ENCODE peak calls at places on chromosome 11, in eight cellular contexts. One of them, this sample, is unnamed.

GRCh38 chr11:102727890-102728289 is 3.1 kb upstream of the MMP8 start:
- DNase-seq in lung: no peak
- DNase-seq in OCI-M1: no peak
- DNase-seq in globus pallidus: no peak
- DNase-seq in IMR-90: peak; percentile 96
- DNase-seq in activated T-helper 2 cell treated with anti-CD3 and anti-CD28 coated beads, Interferon-gamma antibody, Interleukin-2, Interleukin-4, amounts not matched to agents 10 μg/mL and 5 μg/mL and 100 μg/mL, durations not matched to agents 14 hours and 24 hours and 36 hours: no peak
- DNase-seq in hippocampal formation: no peak
- DNase-seq in nucleus accumbens: no peak
- DNase-seq in this sample: no peak

GRCh38 chr11:66951927-66952337 is 6.3 kb downstream of the PC start:
- DNase-seq in lung: no peak
- DNase-seq in OCI-M1: no peak
- DNase-seq in globus pallidus: no peak
- DNase-seq in IMR-90: peak; percentile 60
- DNase-seq in activated T-helper 2 cell treated with anti-CD3 and anti-CD28 coated beads, Interferon-gamma antibody, Interleukin-2, Interleukin-4, amounts not matched to agents 10 μg/mL and 5 μg/mL and 100 μg/mL, durations not matched to agents 14 hours and 24 hours and 36 hours: no peak
- DNase-seq in hippocampal formation: no peak
- DNase-seq in nucleus accumbens: no peak
- DNase-seq in this sample: no peak

GRCh38 chr11:105219269-105219668 is 79.7 kb upstream of the CARD18 start:
- DNase-seq in lung: no peak
- DNase-seq in OCI-M1: no peak
- DNase-seq in globus pallidus: no peak
- DNase-seq in IMR-90: no peak
- DNase-seq in activated T-helper 2 cell treated with anti-CD3 and anti-CD28 coated beads, Interferon-gamma antibody, Interleukin-2, Interleukin-4, amounts not matched to agents 10 μg/mL and 5 μg/mL and 100 μg/mL, durations not matched to agents 14 hours and 24 hours and 36 hours: no peak
- DNase-seq in hippocampal formation: no peak
- DNase-seq in nucleus accumbens: no peak
- DNase-seq in this sample: no peak

GRCh38 chr11:118005224-118006152 is 19.3 kb downstream of the IL10RA start:
- DNase-seq in lung: no peak
- DNase-seq in OCI-M1: peak; percentile 54
- DNase-seq in globus pallidus: no peak
- DNase-seq in IMR-90: no peak
- DNase-seq in activated T-helper 2 cell treated with anti-CD3 and anti-CD28 coated beads, Interferon-gamma antibody, Interleukin-2, Interleukin-4, amounts not matched to agents 10 μg/mL and 5 μg/mL and 100 μg/mL, durations not matched to agents 14 hours and 24 hours and 36 hours: no peak
- DNase-seq in hippocampal formation: no peak
- DNase-seq in nucleus accumbens: no peak
- DNase-seq in this sample: no peak

GRCh38 chr11:102134597-102134996 is 24.4 kb downstream of the YAP1 start:
- DNase-seq in lung: no peak
- DNase-seq in OCI-M1: no peak
- DNase-seq in globus pallidus: no peak
- DNase-seq in IMR-90: no peak
- DNase-seq in activated T-helper 2 cell treated with anti-CD3 and anti-CD28 coated beads, Interferon-gamma antibody, Interleukin-2, Interleukin-4, amounts not matched to agents 10 μg/mL and 5 μg/mL and 100 μg/mL, durations not matched to agents 14 hours and 24 hours and 36 hours: no peak
- DNase-seq in hippocampal formation: no peak
- DNase-seq in nucleus accumbens: no peak
- DNase-seq in this sample: no peak

GRCh38 chr11:10786451-10786850 is 22.3 kb downstream of the EIF4G2 start:
- DNase-seq in lung: no peak
- DNase-seq in OCI-M1: peak; percentile 81
- DNase-seq in globus pallidus: no peak
- DNase-seq in IMR-90: no peak
- DNase-seq in activated T-helper 2 cell treated with anti-CD3 and anti-CD28 coated beads, Interferon-gamma antibody, Interleukin-2, Interleukin-4, amounts not matched to agents 10 μg/mL and 5 μg/mL and 100 μg/mL, durations not matched to agents 14 hours and 24 hours and 36 hours: no peak
- DNase-seq in hippocampal formation: no peak
- DNase-seq in nucleus accumbens: no peak
- DNase-seq in this sample: no peak

GRCh38 chr11:66815646-66816045 is 27.6 kb upstream of the RCE1 start:
- DNase-seq in lung: no peak
- DNase-seq in OCI-M1: no peak
- DNase-seq in globus pallidus: no peak
- DNase-seq in IMR-90: peak; percentile 43
- DNase-seq in activated T-helper 2 cell treated with anti-CD3 and anti-CD28 coated beads, Interferon-gamma antibody, Interleukin-2, Interleukin-4, amounts not matched to agents 10 μg/mL and 5 μg/mL and 100 μg/mL, durations not matched to agents 14 hours and 24 hours and 36 hours: no peak
- DNase-seq in hippocampal formation: no peak
- DNase-seq in nucleus accumbens: no peak
- DNase-seq in this sample: no peak

GRCh38 chr11:2940930-2941821 is 12.0 kb upstream of the PHLDA2 start:
- DNase-seq in lung: no peak
- DNase-seq in OCI-M1: no peak
- DNase-seq in globus pallidus: no peak
- DNase-seq in IMR-90: no peak
- DNase-seq in activated T-helper 2 cell treated with anti-CD3 and anti-CD28 coated beads, Interferon-gamma antibody, Interleukin-2, Interleukin-4, amounts not matched to agents 10 μg/mL and 5 μg/mL and 100 μg/mL, durations not matched to agents 14 hours and 24 hours and 36 hours: no peak
- DNase-seq in hippocampal formation: no peak
- DNase-seq in nucleus accumbens: no peak
- DNase-seq in this sample: no peak

GRCh38 chr11:5369793-5370192 is 13.8 kb upstream of the OR51M1 start:
- DNase-seq in lung: no peak
- DNase-seq in OCI-M1: peak; percentile 81
- DNase-seq in globus pallidus: no peak
- DNase-seq in IMR-90: peak; percentile 90
- DNase-seq in activated T-helper 2 cell treated with anti-CD3 and anti-CD28 coated beads, Interferon-gamma antibody, Interleukin-2, Interleukin-4, amounts not matched to agents 10 μg/mL and 5 μg/mL and 100 μg/mL, durations not matched to agents 14 hours and 24 hours and 36 hours: no peak
- DNase-seq in hippocampal formation: no peak
- DNase-seq in nucleus accumbens: no peak
- DNase-seq in this sample: peak; percentile 19

GRCh38 chr11:124329787-124330478 is 9.9 kb upstream of the OR8D2 start:
- DNase-seq in lung: no peak
- DNase-seq in OCI-M1: peak; percentile 89
- DNase-seq in globus pallidus: peak; percentile 30
- DNase-seq in IMR-90: peak; percentile 2
- DNase-seq in activated T-helper 2 cell treated with anti-CD3 and anti-CD28 coated beads, Interferon-gamma antibody, Interleukin-2, Interleukin-4, amounts not matched to agents 10 μg/mL and 5 μg/mL and 100 μg/mL, durations not matched to agents 14 hours and 24 hours and 36 hours: no peak
- DNase-seq in hippocampal formation: no peak
- DNase-seq in nucleus accumbens: no peak
- DNase-seq in this sample: peak; percentile 78

GRCh38 chr11:1484716-1485503 is 1.7 kb downstream of the MOB2 start:
- DNase-seq in lung: no peak
- DNase-seq in OCI-M1: no peak
- DNase-seq in globus pallidus: no peak
- DNase-seq in IMR-90: no peak
- DNase-seq in activated T-helper 2 cell treated with anti-CD3 and anti-CD28 coated beads, Interferon-gamma antibody, Interleukin-2, Interleukin-4, amounts not matched to agents 10 μg/mL and 5 μg/mL and 100 μg/mL, durations not matched to agents 14 hours and 24 hours and 36 hours: no peak
- DNase-seq in hippocampal formation: no peak
- DNase-seq in nucleus accumbens: no peak
- DNase-seq in this sample: peak; percentile 46

GRCh38 chr11:60914620-60915249 is 777 bp downstream of the TMEM109 start:
- DNase-seq in lung: no peak
- DNase-seq in OCI-M1: peak; percentile 64
- DNase-seq in globus pallidus: no peak
- DNase-seq in IMR-90: peak; percentile 34
- DNase-seq in activated T-helper 2 cell treated with anti-CD3 and anti-CD28 coated beads, Interferon-gamma antibody, Interleukin-2, Interleukin-4, amounts not matched to agents 10 μg/mL and 5 μg/mL and 100 μg/mL, durations not matched to agents 14 hours and 24 hours and 36 hours: no peak
- DNase-seq in hippocampal formation: no peak
- DNase-seq in nucleus accumbens: no peak
- DNase-seq in this sample: peak; percentile 31